ENCODE peak calls at places on chromosome 5, in six cellular contexts. A is body of pancreas, N is HCT116, C is IMR-90, L is uterus, Y is Peyer's patch. S is an unnamed sample.

GRCh38 chr5:111829701-111830100 is 72.7 kb upstream of the NREP start:
- DNase-seq in A (no peak), N (no peak), C (peak; percentile 77), L (no peak), Y (no peak), S (no peak)

GRCh38 chr5:66222455-66222854 is 78.4 kb downstream of the SREK1 start:
- DNase-seq in A (no peak), N (no peak), C (no peak), L (no peak), Y (no peak), S (no peak)

GRCh38 chr5:92662741-92663140 is 918.3 kb downstream of the NR2F1-AS1 start:
- DNase-seq in A (no peak), N (no peak), C (no peak), L (no peak), Y (no peak), S (no peak)

GRCh38 chr5:122999947-123000563 is 36.5 kb downstream of the PPIC start:
- DNase-seq in A (peak; percentile 79), N (peak; percentile 36), C (no peak), L (no peak), Y (peak; percentile 52), S (no peak)

GRCh38 chr5:10277773-10278630 is 27.9 kb downstream of the CCT5 start:
- DNase-seq in A (no peak), N (no peak), C (no peak), L (no peak), Y (no peak), S (no peak)

GRCh38 chr5:66171349-66172344 is 27.5 kb downstream of the SREK1 start:
- DNase-seq in A (peak; percentile 56), N (no peak), C (peak; percentile 70), L (no peak), Y (peak; percentile 45), S (no peak)

GRCh38 chr5:126195410-126196100 is 227.7 kb upstream of the GRAMD2B start:
- DNase-seq in A (no peak), N (no peak), C (no peak), L (no peak), Y (no peak), S (no peak)

GRCh38 chr5:145718956-145719355 is 116.2 kb downstream of the PRELID2 start:
- DNase-seq in A (no peak), N (peak; percentile 4), C (peak; percentile 65), L (no peak), Y (no peak), S (no peak)

GRCh38 chr5:126471875-126472537 is 48.8 kb downstream of the GRAMD2B start:
- DNase-seq in A (no peak), N (no peak), C (peak; percentile 88), L (no peak), Y (no peak), S (peak; percentile 43)

GRCh38 chr5:95731571-95732554 is 727 bp downstream of the RHOBTB3 start:
- DNase-seq in A (peak; percentile 55), N (no peak), C (peak; percentile 34), L (peak; percentile 49), Y (peak; percentile 30), S (no peak)

GRCh38 chr5:11851402-11851801 is 52.8 kb downstream of the CTNND2 start:
- DNase-seq in A (no peak), N (no peak), C (no peak), L (no peak), Y (no peak), S (no peak)

GRCh38 chr5:72561407-72561972 is 54.3 kb upstream of the ZNF366 start:
- DNase-seq in A (no peak), N (no peak), C (no peak), L (no peak), Y (no peak), S (no peak)

DNA sequence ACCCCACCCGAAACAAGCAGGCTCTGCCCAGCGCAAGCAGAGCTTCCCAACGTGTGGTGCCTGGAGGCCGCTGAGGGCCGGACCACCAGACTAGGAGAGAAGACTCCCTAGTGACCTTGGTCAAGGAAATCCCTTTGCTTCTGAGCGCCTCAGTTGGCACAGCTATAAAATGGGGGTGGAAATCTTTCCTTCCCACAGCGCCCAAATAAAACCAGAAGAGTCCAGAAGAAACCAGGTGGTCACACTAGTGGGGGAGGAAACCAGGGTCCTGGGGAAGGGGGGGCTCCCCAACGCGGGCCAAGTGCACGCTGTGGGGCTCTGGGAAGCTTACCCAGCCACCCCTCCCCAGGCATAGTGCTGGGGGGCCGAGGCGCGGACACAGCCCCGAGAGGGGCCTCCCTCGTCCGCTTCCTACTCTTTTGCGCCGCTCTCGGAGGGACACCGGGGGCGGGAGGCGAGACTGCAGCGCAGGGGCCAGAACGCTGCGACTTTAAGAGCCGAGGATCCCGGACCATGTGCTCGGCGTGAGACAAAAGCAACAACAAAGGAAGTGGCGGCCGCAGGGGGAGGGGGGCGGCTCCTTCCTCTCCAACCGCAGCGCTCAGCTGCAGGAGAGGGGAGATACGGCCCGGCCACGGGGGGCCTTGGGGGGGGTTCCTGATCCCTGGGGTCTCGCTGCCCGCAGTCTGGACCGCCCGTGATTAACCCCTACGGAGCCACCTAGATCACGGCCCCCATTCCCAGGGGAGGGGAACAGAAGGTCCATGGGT is 885 bp downstream of the RNF44 start:
- DNase-seq in A (peak; percentile 85), N (no peak), C (peak; percentile 74), L (peak; percentile 70), Y (peak; percentile 89), S (peak; percentile 79)
- TF ChIP-seq POLR2A in A (no peak), N (no peak), C (no peak), L (no peak), Y (peak; percentile 30), S (peak; percentile 14)

DNA sequence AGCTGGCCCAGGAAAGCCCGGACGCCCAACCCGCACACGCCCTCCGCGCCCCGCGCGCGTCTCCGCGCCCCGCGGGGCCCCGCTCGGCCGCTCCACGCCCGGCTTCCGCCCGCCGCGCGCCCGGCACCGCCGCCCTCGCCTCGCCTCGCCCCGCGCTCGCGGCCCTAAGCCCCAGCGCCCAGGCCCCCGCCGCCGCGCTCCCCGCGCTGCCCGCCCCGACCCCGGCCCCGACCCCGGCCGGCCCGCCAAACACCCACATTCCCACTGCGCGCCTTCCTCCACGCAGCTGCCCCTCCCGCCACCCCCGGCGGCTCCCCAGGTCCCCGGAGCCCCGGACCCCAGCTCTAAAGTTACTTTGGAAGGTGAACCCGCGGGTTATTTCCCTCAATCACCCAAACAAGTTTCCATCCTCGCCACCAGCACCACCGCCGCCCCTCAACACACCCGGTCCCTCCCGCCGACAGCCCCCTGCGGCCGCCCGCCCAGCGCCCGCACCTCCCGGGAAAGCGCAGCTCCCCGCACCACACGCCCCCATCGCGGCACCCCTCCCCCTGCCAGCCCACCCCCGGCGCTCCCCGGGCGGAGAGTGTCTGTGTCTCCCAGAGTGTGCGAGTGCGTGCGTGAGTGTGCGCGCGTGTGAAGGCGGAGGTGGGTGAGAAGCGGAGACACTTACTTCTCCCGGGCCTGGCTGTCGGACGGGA is 439 bp downstream of the SSBP2 start:
- DNase-seq in A (peak; percentile 4), N (no peak), C (no peak), L (no peak), Y (no peak), S (peak; percentile 14)
- TF ChIP-seq POLR2A in A (no peak), N (no peak), C (peak; percentile 10), L (no peak), Y (peak; percentile 20), S (no peak)

GRCh38 chr5:150753863-150754262 is 5.0 kb downstream of the DCTN4 start:
- DNase-seq in A (peak; percentile 47), N (no peak), C (no peak), L (no peak), Y (no peak), S (no peak)

GRCh38 chr5:150759334-150759583 is 442 bp upstream of the DCTN4 start:
- DNase-seq in A (no peak), N (no peak), C (no peak), L (no peak), Y (no peak), S (no peak)

GRCh38 chr5:150758210-150758533 is 645 bp downstream of the DCTN4 start:
- DNase-seq in A (no peak), N (no peak), C (peak; percentile 29), L (no peak), Y (no peak), S (no peak)

GRCh38 chr5:150758534-150759333 is at the start of gene DCTN4:
- DNase-seq in A (peak; percentile 98), N (peak; percentile 99), C (peak; percentile 99), L (peak; percentile 95), Y (peak; percentile 94), S (peak; percentile 84)

DNA sequence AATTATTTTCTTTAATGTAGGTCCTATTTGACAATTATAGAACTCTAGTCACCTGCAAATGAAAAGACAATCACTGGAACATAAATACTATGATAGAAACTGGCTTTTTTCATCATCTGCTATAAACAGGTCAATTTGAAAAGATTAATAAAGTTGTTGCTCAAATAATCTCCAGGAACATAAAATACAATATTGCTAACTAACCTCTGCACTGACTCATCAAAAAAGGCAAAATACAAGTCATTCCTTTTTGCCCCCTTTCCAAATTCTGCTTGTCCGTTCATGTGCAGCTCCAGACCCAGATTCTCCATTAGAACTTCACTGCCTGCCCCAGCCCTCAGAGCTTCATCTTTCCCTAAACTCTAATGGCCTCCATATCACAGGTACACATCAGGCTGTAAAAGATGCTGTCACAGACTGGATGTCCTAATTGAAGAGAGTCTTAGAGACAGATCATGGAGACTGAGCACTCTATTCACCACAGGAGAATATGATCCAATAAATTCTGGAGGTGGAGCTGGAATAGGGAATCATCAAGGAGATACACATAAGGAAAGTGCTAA is 1.6 kb downstream of the DCTN4 start:
- DNase-seq in A (no peak), N (no peak), C (no peak), L (no peak), Y (no peak), S (no peak)
- TF ChIP-seq POLR2A in A (no peak), N (no peak), C (no peak), L (no peak), Y (no peak), S (no peak)

GRCh38 chr5:134069553-134069952 is 44.9 kb upstream of the TCF7 start:
- DNase-seq in A (no peak), N (no peak), C (no peak), L (no peak), Y (no peak), S (no peak)

GRCh38 chr5:134072471-134073220 is 41.8 kb upstream of the TCF7 start:
- DNase-seq in A (no peak), N (no peak), C (no peak), L (no peak), Y (no peak), S (no peak)

GRCh38 chr5:134071850-134072207 is 42.7 kb upstream of the TCF7 start:
- DNase-seq in A (no peak), N (no peak), C (no peak), L (no peak), Y (no peak), S (no peak)

GRCh38 chr5:134070648-134070978 is 43.9 kb upstream of the TCF7 start:
- DNase-seq in A (no peak), N (no peak), C (peak; percentile 10), L (no peak), Y (no peak), S (no peak)

DNA sequence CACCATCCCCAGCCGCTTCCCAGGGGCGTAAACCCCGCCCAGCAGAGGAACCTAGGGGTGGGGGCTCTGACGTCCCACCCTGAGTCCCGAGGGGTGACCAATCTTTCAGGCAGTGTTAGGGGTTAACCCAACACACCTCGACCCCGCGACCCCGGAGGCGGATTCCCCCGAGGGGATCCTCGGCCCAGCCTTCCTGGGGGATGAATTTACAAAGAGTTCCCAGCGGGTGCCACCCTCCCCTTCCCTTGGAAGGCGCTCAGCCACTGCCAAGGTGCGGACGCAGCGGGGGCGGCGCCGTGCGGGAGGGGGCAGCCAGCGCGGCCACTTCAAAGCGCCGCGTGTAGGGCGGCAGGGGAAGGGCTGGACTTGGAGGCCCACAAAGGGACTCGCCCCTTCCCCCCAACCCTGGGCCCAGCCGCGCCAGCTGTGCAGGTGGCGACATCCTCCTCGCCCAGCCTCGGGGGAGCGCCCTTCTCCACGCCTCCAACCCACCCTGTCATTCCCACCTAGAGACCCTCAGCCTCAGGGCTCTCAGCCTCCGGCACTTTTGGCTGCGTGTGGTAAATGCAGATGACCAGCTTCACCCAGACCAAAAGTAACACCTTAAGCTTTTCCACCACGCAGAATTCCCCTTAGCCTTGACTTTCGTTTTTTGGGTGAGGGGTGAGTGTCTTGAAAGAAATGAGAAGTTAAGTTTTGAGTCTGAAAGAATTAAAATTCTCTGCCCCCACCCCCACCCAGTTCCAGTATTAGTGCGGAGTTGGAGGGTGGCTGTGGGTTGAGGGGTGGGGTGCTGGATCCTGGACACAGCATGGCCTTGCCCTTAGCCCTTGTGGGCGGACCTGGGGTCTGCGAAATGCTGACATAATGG is 43.3 kb upstream of the TCF7 start:
- DNase-seq in A (peak; percentile 42), N (no peak), C (no peak), L (no peak), Y (peak; percentile 28), S (no peak)
- TF ChIP-seq POLR2A in A (no peak), N (no peak), C (no peak), L (no peak), Y (no peak), S (no peak)